ENCODE peak calls at places on chromosomes 3 and 15, in seven cellular contexts. S is HepG2, O is SK-N-SH, M is HCT116, D is H1, A is K562, V is GM12878. B is an unnamed sample.

GRCh38 chr3:53030864-53031445 is 14.9 kb downstream of the SFMBT1 start:
- DNase-seq in S (no peak), O (no peak), M (no peak), D (no peak), A (no peak), V (no peak), B (no peak)

GRCh38 chr15:40333922-40334492 is 6.7 kb downstream of the CCDC9B start:
- DNase-seq in S (no peak), O (no peak), M (no peak), D (no peak), A (no peak), V (no peak), B (no peak)

GRCh38 chr3:98745718-98746117 is 17.4 kb upstream of the ST3GAL6 start:
- DNase-seq in S (no peak), O (no peak), M (no peak), D (no peak), A (no peak), V (no peak), B (no peak)

GRCh38 chr3:123218990-123219389 is 17.2 kb downstream of the SEC22A start:
- DNase-seq in S (no peak), O (no peak), M (no peak), D (no peak), A (no peak), V (no peak), B (no peak)

GRCh38 chr3:156816091-156816793 is 9.9 kb upstream of the LEKR1 start:
- DNase-seq in S (no peak), O (no peak), M (no peak), D (no peak), A (no peak), V (no peak), B (no peak)

GRCh38 chr3:10354373-10355015 is 33.6 kb upstream of the SEC13 start:
- DNase-seq in S (no peak), O (peak), M (no peak), D (no peak), A (no peak), V (no peak), B (no peak)

GRCh38 chr15:73683624-73684536 is at the start of gene CD276:
- DNase-seq in S (peak), O (peak), M (peak), D (no peak), A (peak), V (no peak), B (peak)

GRCh38 chr3:130516645-130517512 is at the start of gene COL6A6:
- DNase-seq in S (no peak), O (peak), M (no peak), D (no peak), A (no peak), V (no peak), B (no peak)

GRCh38 chr15:47607750-47608149 is 109.6 kb upstream of the SEMA6D start:
- DNase-seq in S (no peak), O (peak), M (no peak), D (no peak), A (no peak), V (no peak), B (no peak)

GRCh38 chr3:4474683-4475490 is 7.8 kb upstream of the SUMF1 start:
- DNase-seq in S (no peak), O (no peak), M (no peak), D (no peak), A (no peak), V (peak), B (peak)

GRCh38 chr3:181610973-181611265 is 100.8 kb upstream of the SOX2 start:
- DNase-seq in S (no peak), O (no peak), M (no peak), D (no peak), A (no peak), V (no peak), B (no peak)

GRCh38 chr3:14542656-14543055 is 2.5 kb upstream of the GRIP2 start:
- DNase-seq in S (no peak), O (no peak), M (no peak), D (no peak), A (no peak), V (no peak), B (no peak)

GRCh38 chr3:195828762-195829161 is 17.0 kb upstream of the MUC4 start:
- DNase-seq in S (no peak), O (peak), M (no peak), D (no peak), A (no peak), V (no peak), B (no peak)

GRCh38 chr3:70861855-70862254 is 549.4 kb upstream of the MDFIC2 start:
- DNase-seq in S (no peak), O (no peak), M (no peak), D (no peak), A (no peak), V (no peak), B (no peak)

GRCh38 chr3:76551739-76552138 is 488.2 kb upstream of the ROBO2 start:
- DNase-seq in S (no peak), O (no peak), M (no peak), D (no peak), A (no peak), V (no peak), B (no peak)

GRCh38 chr3:19070325-19070724 is 78.0 kb upstream of the KCNH8 start:
- DNase-seq in S (no peak), O (no peak), M (no peak), D (no peak), A (no peak), V (no peak), B (no peak)

GRCh38 chr3:7144696-7145308 is 283.9 kb downstream of the GRM7 start:
- DNase-seq in S (peak), O (peak), M (peak), D (peak), A (peak), V (no peak), B (no peak)

GRCh38 chr15:23440596-23440995 is 6.4 kb downstream of the GOLGA6L2 start:
- DNase-seq in S (no peak), O (no peak), M (no peak), D (no peak), A (no peak), V (no peak), B (no peak)

GRCh38 chr3:182451871-182452270 is 341.4 kb upstream of the ATP11B start:
- DNase-seq in S (no peak), O (no peak), M (no peak), D (no peak), A (no peak), V (no peak), B (no peak)

GRCh38 chr3:8742921-8743605 is 9.5 kb downstream of the CAV3 start:
- DNase-seq in S (no peak), O (no peak), M (no peak), D (no peak), A (no peak), V (no peak), B (no peak)

GRCh38 chr3:152331018-152331541 is 62.4 kb downstream of the MBNL1 start:
- DNase-seq in S (peak), O (no peak), M (peak), D (no peak), A (no peak), V (no peak), B (no peak)

GRCh38 chr3:186931487-186932280 is 1.4 kb downstream of the ST6GAL1 start:
- DNase-seq in S (peak), O (peak), M (no peak), D (no peak), A (peak), V (no peak), B (peak)

GRCh38 chr3:24128195-24129005 is 183.3 kb downstream of the NR1D2 start:
- DNase-seq in S (no peak), O (no peak), M (peak), D (no peak), A (no peak), V (no peak), B (no peak)

GRCh38 chr3:159417761-159418160 is 570.9 kb upstream of the IL12A start:
- DNase-seq in S (no peak), O (no peak), M (no peak), D (no peak), A (no peak), V (no peak), B (no peak)

GRCh38 chr3:103166890-103167289 is 732.1 kb downstream of the ZPLD1 start:
- DNase-seq in S (no peak), O (no peak), M (no peak), D (no peak), A (no peak), V (no peak), B (no peak)

GRCh38 chr3:177438596-177439220 is 241.4 kb upstream of the TBL1XR1 start:
- DNase-seq in S (no peak), O (no peak), M (no peak), D (no peak), A (no peak), V (no peak), B (no peak)

GRCh38 chr3:153714588-153715285 is 406.5 kb upstream of the ARHGEF26 start:
- DNase-seq in S (no peak), O (no peak), M (no peak), D (no peak), A (no peak), V (no peak), B (no peak)

GRCh38 chr15:25541228-25541627 is 102.4 kb upstream of the UBE3A start:
- DNase-seq in S (no peak), O (no peak), M (no peak), D (no peak), A (no peak), V (no peak), B (no peak)

GRCh38 chr3:35439626-35440025 is 199.7 kb upstream of the ARPP21 start:
- DNase-seq in S (no peak), O (no peak), M (no peak), D (no peak), A (no peak), V (no peak), B (no peak)

GRCh38 chr3:139119331-139120025 is 74.8 kb upstream of the PRR23C start:
- DNase-seq in S (no peak), O (no peak), M (no peak), D (no peak), A (no peak), V (no peak), B (no peak)

GRCh38 chr3:152466784-152467183 is 198.1 kb downstream of the MBNL1 start:
- DNase-seq in S (peak), O (peak), M (no peak), D (no peak), A (no peak), V (no peak), B (peak)

GRCh38 chr3:195401959-195402358 is 40.9 kb downstream of the ACAP2 start:
- DNase-seq in S (no peak), O (peak), M (no peak), D (no peak), A (no peak), V (no peak), B (no peak)

GRCh38 chr3:129025691-129026435 is 24.8 kb downstream of the EFCC1 start:
- DNase-seq in S (no peak), O (peak), M (no peak), D (no peak), A (no peak), V (no peak), B (no peak)

GRCh38 chr3:127761101-127761802 is 61.1 kb downstream of the MGLL start:
- DNase-seq in S (no peak), O (no peak), M (no peak), D (no peak), A (no peak), V (no peak), B (no peak)

GRCh38 chr15:45855907-45856579 is 221.2 kb downstream of the SQOR start:
- DNase-seq in S (no peak), O (no peak), M (no peak), D (no peak), A (no peak), V (no peak), B (peak)

GRCh38 chr3:109177888-109178287 is 41.4 kb downstream of the C3orf85 start:
- DNase-seq in S (no peak), O (no peak), M (no peak), D (no peak), A (no peak), V (no peak), B (no peak)

GRCh38 chr3:16386536-16386935 is 121.5 kb downstream of the OXNAD1 start:
- DNase-seq in S (no peak), O (no peak), M (no peak), D (no peak), A (no peak), V (no peak), B (no peak)

GRCh38 chr15:101308604-101309435 is 13.8 kb upstream of the SNRPA1 start:
- DNase-seq in S (no peak), O (peak), M (no peak), D (no peak), A (no peak), V (no peak), B (no peak)

GRCh38 chr15:67190813-67191212 is 63.6 kb downstream of the AAGAB start:
- DNase-seq in S (no peak), O (no peak), M (no peak), D (no peak), A (no peak), V (no peak), B (no peak)
- TF ChIP-seq JUND in S (no peak), O (no peak), M (no peak), D (no peak), A (no peak), V (no peak), B (no peak)

DNA sequence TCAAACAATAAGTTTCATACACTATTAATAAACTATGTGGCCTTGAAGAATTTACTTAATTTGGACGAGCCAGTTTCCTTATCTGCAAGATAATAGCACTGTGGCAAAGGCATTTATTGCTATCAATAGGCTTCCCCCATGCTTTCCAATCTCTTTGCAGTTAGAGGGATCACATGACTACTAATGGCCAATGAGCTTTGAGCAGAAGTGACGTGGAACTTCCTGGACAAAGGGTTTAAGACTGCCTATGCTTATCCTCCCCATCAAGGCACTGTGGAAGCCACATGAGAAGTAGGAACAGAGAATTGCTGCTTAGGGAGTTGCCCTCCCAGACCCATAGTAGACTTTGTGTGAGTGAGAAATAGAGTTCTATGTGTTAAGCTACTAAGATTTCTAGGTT is 16.7 kb upstream of the ZMAT3 start:
- DNase-seq in S (no peak), O (no peak), M (no peak), D (no peak), A (peak), V (no peak), B (peak)
- TF ChIP-seq JUND in S (no peak), O (no peak), M (no peak), D (no peak), A (no peak), V (no peak), B (no peak)

DNA sequence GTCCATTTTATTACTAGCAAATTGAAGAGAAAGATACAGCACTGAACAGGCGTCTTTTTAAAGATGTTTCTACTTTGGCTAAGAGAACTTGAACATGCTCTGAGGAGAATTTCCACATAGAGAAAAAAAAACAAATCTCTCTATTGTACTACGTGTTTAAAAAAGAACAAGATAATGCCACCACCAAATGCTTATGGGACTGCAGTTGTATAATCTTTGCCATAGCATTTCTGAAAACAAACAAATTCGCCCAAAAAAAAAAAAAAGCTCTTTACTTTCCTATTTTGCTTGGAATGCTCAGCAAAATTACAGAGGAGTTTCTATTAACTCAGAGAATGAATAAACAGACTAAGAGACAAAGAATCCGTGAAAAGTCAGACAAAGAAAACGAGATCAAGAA is 114.2 kb downstream of the CNTN3 start:
- DNase-seq in S (no peak), O (no peak), M (no peak), D (no peak), A (no peak), V (no peak), B (no peak)
- TF ChIP-seq JUND in S (no peak), O (no peak), M (no peak), D (no peak), A (no peak), V (no peak), B (no peak)

DNA sequence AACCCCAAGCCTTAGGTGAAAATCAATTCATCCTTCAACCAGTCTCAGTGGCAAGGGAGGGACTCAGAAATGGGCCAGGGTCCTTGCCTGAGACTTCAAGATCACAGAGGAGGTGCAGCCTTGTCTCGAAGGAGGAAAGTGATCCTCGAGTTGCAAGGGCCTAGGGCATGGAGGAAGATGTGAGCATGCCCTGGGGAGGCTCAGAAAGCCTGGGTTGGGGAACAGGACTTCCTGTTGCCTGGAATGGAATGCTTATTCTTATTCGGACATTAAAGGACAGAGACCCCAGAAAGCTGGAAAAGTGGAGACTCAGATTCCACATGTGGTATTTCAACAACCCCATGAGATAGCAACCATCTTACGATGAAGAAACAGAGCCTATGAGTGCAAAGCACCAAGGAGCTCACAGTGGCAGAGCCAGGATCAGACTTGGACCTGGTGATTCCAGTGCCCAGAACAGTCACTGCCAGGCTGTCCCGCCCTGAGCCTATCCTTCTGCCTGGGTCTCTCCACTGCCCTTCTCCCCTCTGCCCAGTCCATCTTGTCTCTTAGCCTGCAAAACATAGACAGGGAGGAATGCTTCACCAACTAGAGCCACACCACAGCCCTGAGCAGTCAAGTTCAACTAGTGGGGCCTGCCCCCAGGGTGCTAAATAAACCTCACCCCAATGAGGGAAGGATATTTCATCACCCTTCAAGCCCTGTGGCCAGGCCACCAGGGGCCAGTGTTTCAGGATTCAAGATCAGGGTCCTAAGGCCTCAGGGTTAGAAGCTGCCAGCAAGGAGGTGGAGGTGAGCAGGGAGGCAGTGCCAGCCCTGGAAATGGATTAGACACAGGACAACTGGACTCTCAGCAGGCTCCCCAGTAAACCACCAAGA is 21.9 kb downstream of the DAPK2 start:
- DNase-seq in S (no peak), O (no peak), M (no peak), D (no peak), A (no peak), V (no peak), B (peak)
- TF ChIP-seq JUND in S (no peak), O (no peak), M (no peak), D (no peak), A (peak), V (no peak), B (no peak)

GRCh38 chr3:5731100-5731499 is 543.6 kb downstream of the EDEM1 start:
- DNase-seq in S (no peak), O (peak), M (peak), D (no peak), A (peak), V (no peak), B (peak)
- TF ChIP-seq JUND in S (no peak), O (no peak), M (no peak), D (no peak), A (no peak), V (no peak), B (no peak)

B was measured in T47D.